ENCODE peak calls at places on chromosome 19, in six cellular contexts. R is cardiac fibroblast; B is H9; P is stimulated activated CD8-positive, alpha-beta memory T cell treated with anti-CD3 and anti-CD28 coated beads, Interleukin-7, amount 100 ng/mL, for 1 hour; N is H54; A is RCC 7860. S is an unnamed sample.

GRCh38 chr19:50720921-50721291 is 1.3 kb upstream of the SHANK1 start:
- DNase-seq in R (peak), B (no peak), P (no peak), N (no peak), A (no peak), S (no peak)

GRCh38 chr19:13876834-13877233 is at the start of gene NANOS3:
- DNase-seq in R (no peak), B (no peak), P (no peak), N (no peak), A (no peak), S (no peak)

GRCh38 chr19:2337329-2337707 is 8.8 kb downstream of the SPPL2B start:
- DNase-seq in R (peak), B (peak), P (no peak), N (no peak), A (no peak), S (no peak)

GRCh38 chr19:53977991-53978731 is 13.3 kb upstream of the CACNG6 start:
- DNase-seq in R (peak), B (peak), P (no peak), N (peak), A (no peak), S (peak)

GRCh38 chr19:41133260-41133659 is 19.0 kb downstream of the CYP2F1 start:
- DNase-seq in R (no peak), B (no peak), P (no peak), N (no peak), A (no peak), S (no peak)

GRCh38 chr19:10230155-10230903 is 802 bp downstream of the S1PR2 start:
- DNase-seq in R (no peak), B (peak), P (no peak), N (no peak), A (no peak), S (no peak)

GRCh38 chr19:8666814-8667405 is 31.7 kb downstream of the ACTL9 start:
- DNase-seq in R (no peak), B (no peak), P (no peak), N (no peak), A (no peak), S (no peak)

GRCh38 chr19:39765091-39766076 is 13.3 kb upstream of the LEUTX start:
- DNase-seq in R (peak), B (peak), P (no peak), N (peak), A (no peak), S (peak)

GRCh38 chr19:32843716-32844245 is 25.8 kb downstream of the SLC7A9 start:
- DNase-seq in R (no peak), B (no peak), P (no peak), N (no peak), A (no peak), S (no peak)

GRCh38 chr19:3123956-3124355 is 11.9 kb upstream of the GNA15 start:
- DNase-seq in R (no peak), B (no peak), P (no peak), N (no peak), A (no peak), S (no peak)

GRCh38 chr19:16113727-16114126 is 2.0 kb downstream of the RAB8A start:
- DNase-seq in R (no peak), B (no peak), P (no peak), N (no peak), A (no peak), S (no peak)

GRCh38 chr19:31356587-31357314 is 7.5 kb upstream of the TSHZ3 start:
- DNase-seq in R (no peak), B (peak), P (no peak), N (no peak), A (no peak), S (no peak)

GRCh38 chr19:51722492-51722891 is 1.3 kb downstream of the HAS1 start:
- DNase-seq in R (peak), B (no peak), P (no peak), N (no peak), A (no peak), S (no peak)

GRCh38 chr19:1302534-1303239 is 17.0 kb downstream of the EFNA2 start:
- DNase-seq in R (no peak), B (no peak), P (no peak), N (no peak), A (no peak), S (no peak)

GRCh38 chr19:29247912-29248311 is 35.0 kb upstream of the UQCRFS1 start:
- DNase-seq in R (no peak), B (peak), P (no peak), N (no peak), A (no peak), S (no peak)

GRCh38 chr19:54662730-54663129 is at the start of gene LILRB4:
- DNase-seq in R (no peak), B (no peak), P (no peak), N (no peak), A (no peak), S (no peak)

GRCh38 chr19:21482863-21483276 is 22.5 kb upstream of the ZNF429 start:
- DNase-seq in R (peak), B (peak), P (peak), N (peak), A (peak), S (no peak)

GRCh38 chr19:16067205-16067938 is 8.9 kb upstream of the TPM4 start:
- DNase-seq in R (peak), B (no peak), P (no peak), N (no peak), A (no peak), S (peak)